ENCODE peak calls at places on chromosomes 3 and 15, in seven cellular contexts. W is coronary artery, U is SK-N-SH, I is heart left ventricle, G is ascending aorta, V is progenitor cell of endocrine pancreas, F is GM12865. J is an unnamed sample.

GRCh38 chr3:107408513-107408912 is 31.3 kb downstream of the CCDC54 start:
- DNase-seq in W (no peak), U (no peak), I (no peak), G (no peak), V (no peak), F (no peak), J (no peak)

GRCh38 chr3:54366839-54367238 is 244.5 kb downstream of the CACNA2D3 start:
- DNase-seq in W (no peak), U (no peak), I (no peak), G (no peak), V (no peak), F (no peak), J (no peak)

GRCh38 chr3:35651456-35651855 is 12.1 kb downstream of the ARPP21 start:
- DNase-seq in W (no peak), U (no peak), I (no peak), G (no peak), V (no peak), F (no peak), J (no peak)

GRCh38 chr15:62391565-62392262 is 226.6 kb upstream of the C2CD4B start:
- DNase-seq in W (peak; percentile 77), U (peak; percentile 85), I (peak; percentile 78), G (peak; percentile 75), V (peak; percentile 35), F (peak; percentile 20), J (peak; percentile 43)

GRCh38 chr3:147507638-147508286 is 98.6 kb downstream of the ZIC1 start:
- DNase-seq in W (no peak), U (no peak), I (no peak), G (no peak), V (no peak), F (no peak), J (no peak)

GRCh38 chr15:34716111-34716510 is 38.7 kb downstream of the GJD2 start:
- DNase-seq in W (no peak), U (no peak), I (no peak), G (no peak), V (no peak), F (no peak), J (no peak)

GRCh38 chr3:11913316-11913715 is 66.6 kb upstream of the TAMM41 start:
- DNase-seq in W (peak; percentile 35), U (no peak), I (no peak), G (no peak), V (no peak), F (no peak), J (no peak)

GRCh38 chr3:33201195-33201594 is 17.4 kb downstream of the SUSD5 start:
- DNase-seq in W (no peak), U (no peak), I (no peak), G (no peak), V (no peak), F (no peak), J (no peak)

GRCh38 chr15:70257573-70258220 is 160.0 kb upstream of the TLE3 start:
- DNase-seq in W (no peak), U (no peak), I (no peak), G (no peak), V (no peak), F (peak; percentile 10), J (no peak)

GRCh38 chr3:171704002-171704401 is 106.3 kb downstream of the PLD1 start:
- DNase-seq in W (no peak), U (peak; percentile 51), I (no peak), G (no peak), V (no peak), F (peak; percentile 47), J (no peak)

GRCh38 chr15:85414495-85414894 is 34.1 kb downstream of the AKAP13 start:
- DNase-seq in W (no peak), U (no peak), I (no peak), G (no peak), V (no peak), F (peak; percentile 50), J (no peak)

GRCh38 chr15:58980351-58980939 is 7.0 kb upstream of the RNF111 start:
- DNase-seq in W (no peak), U (peak; percentile 34), I (no peak), G (no peak), V (no peak), F (peak; percentile 65), J (no peak)

GRCh38 chr15:52496776-52497470 is 31.8 kb downstream of the MYO5A start:
- DNase-seq in W (no peak), U (no peak), I (no peak), G (no peak), V (no peak), F (no peak), J (no peak)

GRCh38 chr3:188021502-188022040 is 132.4 kb upstream of the LPP start:
- DNase-seq in W (no peak), U (no peak), I (no peak), G (no peak), V (no peak), F (no peak), J (no peak)

GRCh38 chr3:54079729-54080128 is 42.6 kb upstream of the CACNA2D3 start:
- DNase-seq in W (no peak), U (no peak), I (no peak), G (no peak), V (no peak), F (no peak), J (no peak)

GRCh38 chr3:15427981-15428380 is 583 bp downstream of the EAF1 start:
- DNase-seq in W (no peak), U (peak; percentile 48), I (no peak), G (no peak), V (no peak), F (no peak), J (no peak)

GRCh38 chr15:82599862-82600261 is 47.3 kb downstream of the CPEB1 start:
- DNase-seq in W (no peak), U (no peak), I (no peak), G (no peak), V (no peak), F (no peak), J (no peak)

GRCh38 chr3:185717121-185717520 is 107.7 kb downstream of the IGF2BP2 start:
- DNase-seq in W (no peak), U (no peak), I (no peak), G (no peak), V (no peak), F (no peak), J (no peak)

GRCh38 chr3:37103103-37103815 is 71.1 kb downstream of the LRRFIP2 start:
- DNase-seq in W (no peak), U (no peak), I (no peak), G (no peak), V (no peak), F (no peak), J (no peak)

GRCh38 chr15:87944051-87944450 is 312.5 kb downstream of the NTRK3 start:
- DNase-seq in W (no peak), U (peak; percentile 40), I (no peak), G (no peak), V (no peak), F (no peak), J (no peak)

DNA sequence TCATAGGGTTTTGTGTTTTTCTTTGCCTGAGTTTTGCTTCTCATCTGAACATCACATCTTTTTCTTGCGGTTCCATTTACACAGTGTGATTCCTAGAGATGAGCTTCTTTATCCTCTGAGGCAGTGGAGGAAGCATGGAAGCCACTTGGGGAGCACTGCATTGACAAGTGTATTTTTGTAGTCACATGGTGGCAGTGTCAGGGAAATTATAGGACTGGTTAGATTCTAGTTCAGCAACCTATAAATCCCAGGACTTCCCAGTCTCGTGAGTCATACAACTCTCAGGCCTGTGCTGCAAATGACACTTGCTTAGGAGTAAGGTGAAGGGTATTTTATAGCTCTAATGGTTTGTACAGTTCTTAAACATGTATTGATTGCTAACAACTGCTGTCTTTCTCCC is 58.4 kb downstream of the RBM6 start:
- DNase-seq in W (no peak), U (no peak), I (no peak), G (no peak), V (no peak), F (no peak), J (no peak)
- TF ChIP-seq CTCF in W (no peak), U (no peak), I (no peak), G (no peak), V (no peak), F (no peak), J (no peak)

GRCh38 chr3:86563358-86563970 is 427.5 kb downstream of the VGLL3 start:
- DNase-seq in W (no peak), U (peak; percentile 16), I (no peak), G (no peak), V (no peak), F (peak; percentile 41), J (no peak)
- TF ChIP-seq CTCF in W (no peak), U (peak; percentile 88), I (peak; percentile 26), G (no peak), V (peak; percentile 86), F (peak; percentile 47), J (peak; percentile 94)

GRCh38 chr15:50114381-50114780 is 4.7 kb downstream of the ATP8B4 start:
- DNase-seq in W (no peak), U (no peak), I (peak; percentile 65), G (no peak), V (no peak), F (no peak), J (no peak)

GRCh38 chr15:50113187-50113505 is 5.9 kb downstream of the ATP8B4 start:
- DNase-seq in W (no peak), U (no peak), I (no peak), G (no peak), V (no peak), F (no peak), J (no peak)

GRCh38 chr15:50119063-50119700 is at the start of gene ATP8B4:
- DNase-seq in W (no peak), U (no peak), I (no peak), G (no peak), V (no peak), F (no peak), J (peak; percentile 18)

GRCh38 chr15:50117628-50118027 is 1.4 kb downstream of the ATP8B4 start:
- DNase-seq in W (no peak), U (no peak), I (no peak), G (no peak), V (no peak), F (no peak), J (no peak)

GRCh38 chr15:50116477-50116876 is 2.6 kb downstream of the ATP8B4 start:
- DNase-seq in W (no peak), U (no peak), I (no peak), G (no peak), V (no peak), F (peak; percentile 41), J (peak; percentile 36)
- TF ChIP-seq CTCF in W (no peak), U (peak; percentile 41), I (no peak), G (peak; percentile 5), V (no peak), F (peak; percentile 49), J (peak; percentile 16)

GRCh38 chr3:41915353-41915752 is 46.5 kb downstream of the ULK4 start:
- DNase-seq in W (no peak), U (no peak), I (no peak), G (no peak), V (no peak), F (no peak), J (no peak)
- TF ChIP-seq CTCF in W (no peak), U (no peak), I (no peak), G (no peak), V (no peak), F (no peak), J (no peak)

GRCh38 chr3:140008693-140008980 is 73.7 kb downstream of the CLSTN2 start:
- DNase-seq in W (no peak), U (no peak), I (no peak), G (no peak), V (no peak), F (no peak), J (no peak)
- TF ChIP-seq CTCF in W (no peak), U (no peak), I (no peak), G (no peak), V (no peak), F (no peak), J (no peak)